ENCODE peak calls at places on chromosomes 13 and 19, in four cellular contexts. One of them, this sample, is unnamed.

GRCh38 chr13:83879431-83880171 is 2.7 kb downstream of the SLITRK1 start:
- DNase-seq in hepatocyte: peak
- DNase-seq in kidney: no peak
- DNase-seq in astrocyte of the spinal cord: no peak
- DNase-seq in this sample: peak

GRCh38 chr19:4859697-4860096 is 7.8 kb downstream of the PLIN3 start:
- DNase-seq in hepatocyte: no peak
- DNase-seq in kidney: no peak
- DNase-seq in astrocyte of the spinal cord: no peak
- DNase-seq in this sample: no peak

GRCh38 chr19:40585677-40586422 is 9.2 kb downstream of the SHKBP1 start:
- DNase-seq in hepatocyte: no peak
- DNase-seq in kidney: no peak
- DNase-seq in astrocyte of the spinal cord: peak
- DNase-seq in this sample: no peak

GRCh38 chr13:102721800-102722231 is 27.0 kb upstream of the METTL21C start:
- DNase-seq in hepatocyte: no peak
- DNase-seq in kidney: no peak
- DNase-seq in astrocyte of the spinal cord: no peak
- DNase-seq in this sample: no peak

GRCh38 chr19:36771275-36772231 is 1.1 kb downstream of the ZNF850 start:
- DNase-seq in hepatocyte: peak
- DNase-seq in kidney: peak
- DNase-seq in astrocyte of the spinal cord: peak
- DNase-seq in this sample: no peak

GRCh38 chr19:27793128-27793643 is 1419.8 kb downstream of the UQCRFS1 start:
- DNase-seq in hepatocyte: peak
- DNase-seq in kidney: peak
- DNase-seq in astrocyte of the spinal cord: peak
- DNase-seq in this sample: peak

GRCh38 chr13:106610511-106610910 is 42.6 kb upstream of the ARGLU1 start:
- DNase-seq in hepatocyte: peak
- DNase-seq in kidney: no peak
- DNase-seq in astrocyte of the spinal cord: peak
- DNase-seq in this sample: no peak

GRCh38 chr13:51222510-51223283 is 499 bp downstream of the FAM124A start:
- DNase-seq in hepatocyte: peak
- DNase-seq in kidney: no peak
- DNase-seq in astrocyte of the spinal cord: no peak
- DNase-seq in this sample: no peak

GRCh38 chr13:113623491-113624234 is 34.3 kb downstream of the ATP4B start:
- DNase-seq in hepatocyte: no peak
- DNase-seq in kidney: peak
- DNase-seq in astrocyte of the spinal cord: no peak
- DNase-seq in this sample: no peak

GRCh38 chr19:46378268-46378667 is 31.4 kb downstream of the PPP5C start:
- DNase-seq in hepatocyte: peak
- DNase-seq in kidney: no peak
- DNase-seq in astrocyte of the spinal cord: peak
- DNase-seq in this sample: no peak

GRCh38 chr19:30609656-30610270 is 237.6 kb downstream of the ZNF536 start:
- DNase-seq in hepatocyte: no peak
- DNase-seq in kidney: no peak
- DNase-seq in astrocyte of the spinal cord: no peak
- DNase-seq in this sample: no peak

GRCh38 chr13:40981361-40981760 is 37.8 kb downstream of the ELF1 start:
- DNase-seq in hepatocyte: no peak
- DNase-seq in kidney: no peak
- DNase-seq in astrocyte of the spinal cord: no peak
- DNase-seq in this sample: no peak

GRCh38 chr19:2261438-2262172 is 5.4 kb upstream of the JSRP1 start:
- DNase-seq in hepatocyte: no peak
- DNase-seq in kidney: no peak
- DNase-seq in astrocyte of the spinal cord: no peak
- DNase-seq in this sample: peak

GRCh38 chr13:38970380-38971051 is 20.1 kb downstream of the STOML3 start:
- DNase-seq in hepatocyte: no peak
- DNase-seq in kidney: no peak
- DNase-seq in astrocyte of the spinal cord: no peak
- DNase-seq in this sample: no peak

GRCh38 chr19:12647490-12648071 is 19.0 kb downstream of the MAN2B1 start:
- DNase-seq in hepatocyte: peak
- DNase-seq in kidney: peak
- DNase-seq in astrocyte of the spinal cord: no peak
- DNase-seq in this sample: peak

GRCh38 chr19:4776436-4777205 is 14.9 kb upstream of the FEM1A start:
- DNase-seq in hepatocyte: no peak
- DNase-seq in kidney: no peak
- DNase-seq in astrocyte of the spinal cord: no peak
- DNase-seq in this sample: no peak

GRCh38 chr13:113904411-113904810 is 40.5 kb upstream of the GAS6 start:
- DNase-seq in hepatocyte: peak
- DNase-seq in kidney: no peak
- DNase-seq in astrocyte of the spinal cord: no peak
- DNase-seq in this sample: no peak

GRCh38 chr13:94369862-94370491 is 109.5 kb downstream of the DCT start:
- DNase-seq in hepatocyte: no peak
- DNase-seq in kidney: no peak
- DNase-seq in astrocyte of the spinal cord: no peak
- DNase-seq in this sample: no peak

GRCh38 chr13:99496322-99497142 is 4.7 kb upstream of the TM9SF2 start:
- DNase-seq in hepatocyte: no peak
- DNase-seq in kidney: peak
- DNase-seq in astrocyte of the spinal cord: no peak
- DNase-seq in this sample: no peak

GRCh38 chr19:36196249-36196648 is 18.2 kb downstream of the ZNF565 start:
- DNase-seq in hepatocyte: no peak
- DNase-seq in kidney: no peak
- DNase-seq in astrocyte of the spinal cord: no peak
- DNase-seq in this sample: no peak

GRCh38 chr19:3599776-3600183 is 6.9 kb downstream of the TBXA2R start:
- DNase-seq in hepatocyte: no peak
- DNase-seq in kidney: no peak
- DNase-seq in astrocyte of the spinal cord: no peak
- DNase-seq in this sample: no peak

GRCh38 chr13:76993021-76993420 is 1.1 kb downstream of the CLN5 start:
- DNase-seq in hepatocyte: no peak
- DNase-seq in kidney: no peak
- DNase-seq in astrocyte of the spinal cord: peak
- DNase-seq in this sample: no peak

GRCh38 chr13:111516712-111517640 is 196.5 kb downstream of the TEX29 start:
- DNase-seq in hepatocyte: no peak
- DNase-seq in kidney: peak
- DNase-seq in astrocyte of the spinal cord: no peak
- DNase-seq in this sample: no peak

GRCh38 chr13:46962286-46962941 is 65.6 kb upstream of the HTR2A start:
- DNase-seq in hepatocyte: no peak
- DNase-seq in kidney: no peak
- DNase-seq in astrocyte of the spinal cord: peak
- DNase-seq in this sample: no peak
- TF ChIP-seq CTCF in hepatocyte: peak
- TF ChIP-seq CTCF in kidney: no peak
- TF ChIP-seq CTCF in astrocyte of the spinal cord: peak
- TF ChIP-seq CTCF in this sample: no peak

GRCh38 chr19:33241530-33242101 is 16.0 kb upstream of the SLC7A10 start:
- DNase-seq in hepatocyte: peak
- DNase-seq in kidney: peak
- DNase-seq in astrocyte of the spinal cord: no peak
- DNase-seq in this sample: no peak
- TF ChIP-seq CTCF in hepatocyte: peak
- TF ChIP-seq CTCF in kidney: peak
- TF ChIP-seq CTCF in astrocyte of the spinal cord: peak
- TF ChIP-seq CTCF in this sample: peak

DNA sequence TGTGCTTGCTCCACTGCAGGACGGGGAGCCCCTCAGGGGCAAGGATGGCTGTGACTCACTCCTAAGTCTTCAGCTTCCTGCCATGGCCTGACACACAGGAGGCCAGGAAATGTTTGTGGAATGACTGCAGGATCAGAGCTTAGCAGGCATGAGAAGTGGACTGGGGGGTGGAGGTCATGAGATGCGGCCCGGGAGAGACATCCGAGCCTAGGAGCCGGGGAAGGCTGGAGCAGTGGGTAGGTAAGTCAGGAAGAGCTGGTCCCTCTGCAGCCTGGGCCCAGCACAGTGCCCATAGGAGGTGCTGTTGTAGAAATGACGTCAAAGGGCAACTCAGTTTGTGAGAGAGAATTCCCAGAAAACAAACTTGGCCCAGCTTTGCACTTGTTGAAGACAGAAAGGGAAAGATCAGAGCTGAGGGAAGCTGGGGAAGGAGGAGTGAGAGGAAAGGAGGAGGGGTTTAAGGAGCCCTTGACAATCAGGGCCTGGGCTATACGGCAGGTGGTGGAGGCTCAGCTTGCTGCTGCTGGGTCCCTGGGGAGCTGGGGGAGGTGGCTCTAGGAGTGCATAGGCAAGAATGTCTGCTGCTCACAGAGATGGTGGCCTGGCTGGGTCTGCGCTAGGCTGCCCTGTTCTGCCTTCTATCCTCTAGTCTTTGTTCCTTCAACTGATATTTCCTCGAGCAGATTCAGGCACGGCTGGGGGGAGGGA is 18.5 kb downstream of the POU2F2 start:
- DNase-seq in hepatocyte: peak
- DNase-seq in kidney: no peak
- DNase-seq in astrocyte of the spinal cord: peak
- DNase-seq in this sample: peak
- TF ChIP-seq CTCF in hepatocyte: no peak
- TF ChIP-seq CTCF in kidney: no peak
- TF ChIP-seq CTCF in astrocyte of the spinal cord: peak
- TF ChIP-seq CTCF in this sample: no peak

GRCh38 chr19:43351998-43352746 is 1.3 kb upstream of the CD177 start:
- DNase-seq in hepatocyte: no peak
- DNase-seq in kidney: no peak
- DNase-seq in astrocyte of the spinal cord: no peak
- DNase-seq in this sample: no peak

GRCh38 chr19:43354305-43354627 is 780 bp downstream of the CD177 start:
- DNase-seq in hepatocyte: peak
- DNase-seq in kidney: no peak
- DNase-seq in astrocyte of the spinal cord: no peak
- DNase-seq in this sample: peak

GRCh38 chr19:43353606-43354304 is at the start of gene CD177:
- DNase-seq in hepatocyte: peak
- DNase-seq in kidney: no peak
- DNase-seq in astrocyte of the spinal cord: no peak
- DNase-seq in this sample: no peak
- TF ChIP-seq CTCF in hepatocyte: no peak
- TF ChIP-seq CTCF in kidney: no peak
- TF ChIP-seq CTCF in astrocyte of the spinal cord: no peak
- TF ChIP-seq CTCF in this sample: no peak

DNA sequence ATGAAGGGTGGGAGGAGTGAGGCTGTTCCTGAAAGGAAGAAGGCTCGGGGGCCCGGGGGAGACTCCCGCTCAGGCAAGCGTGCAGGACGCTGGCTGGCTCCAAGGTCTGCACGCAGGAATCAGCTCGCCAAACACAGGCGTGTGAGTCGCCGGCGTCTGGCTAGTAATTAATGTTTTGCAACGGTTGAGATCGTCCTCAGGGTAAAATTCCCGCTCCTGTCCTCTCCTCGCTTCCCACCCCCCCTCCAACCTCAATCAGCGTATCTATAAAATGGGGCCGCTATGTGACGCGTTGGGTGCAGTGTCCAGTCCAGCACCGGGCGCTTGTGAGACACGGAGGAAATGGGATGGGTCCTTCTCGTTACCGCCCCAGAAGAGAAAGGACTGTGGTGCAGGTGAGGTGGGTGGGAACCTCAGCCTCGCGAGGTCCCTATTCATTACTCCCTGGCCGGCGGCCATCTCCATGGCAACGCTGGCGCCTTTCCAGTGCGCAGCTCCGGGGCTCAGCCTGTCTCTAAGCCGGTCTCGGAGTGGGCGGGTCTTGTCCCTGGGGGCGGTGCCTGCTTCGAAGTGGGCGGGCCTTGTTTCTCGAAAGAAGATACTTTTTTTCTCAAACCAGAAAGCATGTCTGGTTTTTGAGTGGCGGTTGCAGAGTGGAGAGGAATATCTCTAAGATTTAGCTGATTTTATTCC is 6.5 kb upstream of the ZNF579 start:
- DNase-seq in hepatocyte: peak
- DNase-seq in kidney: peak
- DNase-seq in astrocyte of the spinal cord: peak
- DNase-seq in this sample: peak
- TF ChIP-seq CTCF in hepatocyte: no peak
- TF ChIP-seq CTCF in kidney: no peak
- TF ChIP-seq CTCF in astrocyte of the spinal cord: no peak
- TF ChIP-seq CTCF in this sample: no peak

DNA sequence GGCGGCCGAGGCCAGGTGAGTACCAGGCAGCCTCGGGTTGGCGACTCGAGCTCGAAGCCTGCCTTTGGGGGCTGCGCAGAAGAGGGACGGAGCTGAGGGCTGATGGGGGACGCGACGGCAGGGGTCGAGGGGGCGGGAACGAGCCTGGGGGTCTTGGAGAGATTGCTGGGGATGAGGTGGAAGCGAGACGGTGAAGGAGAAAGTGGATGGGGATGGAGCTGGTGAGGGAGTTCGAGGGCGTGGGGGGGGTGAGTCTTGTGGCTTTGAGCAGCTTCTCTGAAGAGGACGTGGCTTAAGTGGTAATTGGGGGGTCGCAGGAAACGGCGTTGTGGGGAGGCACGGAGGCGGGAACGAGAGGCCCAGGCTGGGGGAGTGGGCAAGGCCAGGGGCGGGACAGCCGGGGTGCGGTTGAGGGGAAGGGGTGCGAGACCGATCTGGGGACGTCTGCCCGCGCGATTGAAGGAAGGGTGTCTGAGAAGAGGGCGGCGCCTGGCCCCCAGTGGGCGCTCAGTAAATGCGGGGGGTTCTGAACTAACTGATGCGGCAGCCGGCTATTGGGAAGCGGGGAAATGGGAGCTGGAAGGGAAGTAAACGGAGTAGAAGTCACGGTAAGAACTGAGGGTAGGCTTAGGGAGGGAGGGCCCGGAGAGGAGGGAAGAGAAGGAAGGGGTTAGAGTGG is 422 bp downstream of the MYO9B start:
- DNase-seq in hepatocyte: peak
- DNase-seq in kidney: peak
- DNase-seq in astrocyte of the spinal cord: peak
- DNase-seq in this sample: no peak
- TF ChIP-seq CTCF in hepatocyte: no peak
- TF ChIP-seq CTCF in kidney: no peak
- TF ChIP-seq CTCF in astrocyte of the spinal cord: no peak
- TF ChIP-seq CTCF in this sample: no peak